ENCODE peak calls at places on chromosome 12, in eight cellular contexts. One of them, this sample, is unnamed.

GRCh38 chr12:115149279-115149678 is 465.3 kb upstream of the TBX3 start:
- DNase-seq in C1 segment of cervical spinal cord: no peak
- DNase-seq in HuH-7.5: no peak
- DNase-seq in RPMI7951: peak; percentile 48
- DNase-seq in tibial artery: no peak
- DNase-seq in AG20443: no peak
- DNase-seq in D721Med: no peak
- DNase-seq in amniotic stem cell: no peak
- DNase-seq in this sample: no peak

GRCh38 chr12:118098456-118098855 is 5.4 kb downstream of the VSIG10 start:
- DNase-seq in D721Med: no peak
- DNase-seq in C1 segment of cervical spinal cord: no peak
- DNase-seq in HuH-7.5: no peak
- DNase-seq in AG20443: no peak
- DNase-seq in tibial artery: no peak
- DNase-seq in RPMI7951: no peak
- DNase-seq in amniotic stem cell: no peak
- DNase-seq in this sample: no peak

GRCh38 chr12:76032043-76032981 is 736 bp upstream of the PHLDA1 start:
- DNase-seq in AG20443: peak; percentile 63
- DNase-seq in RPMI7951: peak; percentile 68
- DNase-seq in HuH-7.5: peak; percentile 42
- DNase-seq in D721Med: no peak
- DNase-seq in tibial artery: peak; percentile 76
- DNase-seq in C1 segment of cervical spinal cord: no peak
- DNase-seq in amniotic stem cell: no peak
- DNase-seq in this sample: peak; percentile 55

GRCh38 chr12:132523576-132524331 is 33.8 kb downstream of the FBRSL1 start:
- DNase-seq in AG20443: peak; percentile 91
- DNase-seq in D721Med: peak; percentile 88
- DNase-seq in HuH-7.5: peak; percentile 95
- DNase-seq in C1 segment of cervical spinal cord: peak; percentile 32
- DNase-seq in tibial artery: no peak
- DNase-seq in amniotic stem cell: peak; percentile 12
- DNase-seq in RPMI7951: peak; percentile 41
- DNase-seq in this sample: peak; percentile 24

GRCh38 chr12:54279227-54279631 is 693 bp downstream of the CBX5 start:
- DNase-seq in RPMI7951: no peak
- DNase-seq in amniotic stem cell: no peak
- DNase-seq in HuH-7.5: no peak
- DNase-seq in AG20443: no peak
- DNase-seq in tibial artery: no peak
- DNase-seq in C1 segment of cervical spinal cord: no peak
- DNase-seq in D721Med: no peak
- DNase-seq in this sample: no peak

GRCh38 chr12:25977047-25977446 is 18.6 kb downstream of the RASSF8 start:
- DNase-seq in amniotic stem cell: no peak
- DNase-seq in AG20443: peak; percentile 30
- DNase-seq in D721Med: no peak
- DNase-seq in tibial artery: no peak
- DNase-seq in HuH-7.5: no peak
- DNase-seq in C1 segment of cervical spinal cord: no peak
- DNase-seq in RPMI7951: peak; percentile 87
- DNase-seq in this sample: no peak

GRCh38 chr12:1579626-1580025 is 14.8 kb downstream of the FBXL14 start:
- DNase-seq in AG20443: peak; percentile 49
- DNase-seq in D721Med: no peak
- DNase-seq in HuH-7.5: no peak
- DNase-seq in C1 segment of cervical spinal cord: no peak
- DNase-seq in RPMI7951: no peak
- DNase-seq in amniotic stem cell: no peak
- DNase-seq in tibial artery: no peak
- DNase-seq in this sample: no peak

GRCh38 chr12:104747956-104748355 is 210.1 kb downstream of the SLC41A2 start:
- DNase-seq in RPMI7951: no peak
- DNase-seq in C1 segment of cervical spinal cord: no peak
- DNase-seq in AG20443: no peak
- DNase-seq in amniotic stem cell: no peak
- DNase-seq in D721Med: no peak
- DNase-seq in tibial artery: no peak
- DNase-seq in HuH-7.5: no peak
- DNase-seq in this sample: no peak

This sample was measured in AML-193.